ENCODE peak calls at places on chromosomes 6 and 20, in ten cellular contexts. H is brain microvascular endothelial cell; M is CD4-positive, alpha-beta T cell; G is HL-60; A is endothelial cell; X is left lung; D is cardiac muscle cell; Y is dorsolateral prefrontal cortex; R is fibroblast of villous mesenchyme; Z is heart right ventricle. F is an unnamed sample.

GRCh38 chr6:99013661-99014458 is 66.1 kb upstream of the FBXL4 start:
- DNase-seq in H (peak; percentile 12), M (no peak), G (peak; percentile 38), A (no peak), X (no peak), D (no peak), Y (no peak), R (no peak), Z (no peak), F (no peak)

GRCh38 chr6:116363759-116364158 is 7.0 kb upstream of the DSE start:
- DNase-seq in H (no peak), M (no peak), G (peak; percentile 26), A (no peak), X (no peak), D (peak; percentile 64), Y (no peak), R (peak; percentile 33), Z (no peak), F (no peak)

GRCh38 chr6:67792996-67793395 is 842.1 kb upstream of the ADGRB3 start:
- DNase-seq in H (no peak), M (no peak), G (no peak), A (no peak), X (no peak), D (no peak), Y (no peak), R (no peak), Z (no peak), F (no peak)

GRCh38 chr6:155248021-155249001 is 15.5 kb upstream of the CLDN20 start:
- DNase-seq in H (peak; percentile 90), M (no peak), G (peak; percentile 29), A (peak; percentile 46), X (peak; percentile 80), D (peak; percentile 78), Y (no peak), R (peak; percentile 78), Z (no peak), F (peak; percentile 66)

GRCh38 chr6:99002826-99003225 is 55.1 kb upstream of the FBXL4 start:
- DNase-seq in H (no peak), M (no peak), G (no peak), A (no peak), X (no peak), D (peak; percentile 6), Y (no peak), R (peak; percentile 14), Z (no peak), F (no peak)

GRCh38 chr6:132275253-132275970 is 125.9 kb downstream of the MOXD1 start:
- DNase-seq in H (peak; percentile 24), M (no peak), G (no peak), A (no peak), X (no peak), D (no peak), Y (no peak), R (no peak), Z (no peak), F (no peak)

GRCh38 chr6:47479156-47479541 is 1.6 kb downstream of the CD2AP start:
- DNase-seq in H (no peak), M (no peak), G (no peak), A (no peak), X (no peak), D (peak; percentile 21), Y (no peak), R (peak; percentile 44), Z (no peak), F (no peak)

GRCh38 chr6:15510121-15510520 is 152.7 kb downstream of the DTNBP1 start:
- DNase-seq in H (no peak), M (no peak), G (no peak), A (no peak), X (no peak), D (no peak), Y (no peak), R (no peak), Z (no peak), F (no peak)

GRCh38 chr6:73713426-73714147 is 17.6 kb downstream of the CD109 start:
- DNase-seq in H (no peak), M (no peak), G (no peak), A (no peak), X (no peak), D (peak; percentile 23), Y (no peak), R (no peak), Z (peak; percentile 36), F (no peak)

GRCh38 chr6:120405947-120406346 is 928.3 kb downstream of the TBC1D32 start:
- DNase-seq in H (no peak), M (no peak), G (no peak), A (no peak), X (no peak), D (no peak), Y (no peak), R (no peak), Z (no peak), F (no peak)

GRCh38 chr6:159899994-159900745 is 9.4 kb downstream of the MAS1 start:
- DNase-seq in H (peak; percentile 90), M (no peak), G (no peak), A (no peak), X (no peak), D (peak; percentile 58), Y (no peak), R (peak; percentile 88), Z (no peak), F (no peak)

GRCh38 chr6:33430991-33431879 is 11.4 kb downstream of the SYNGAP1 start:
- DNase-seq in H (peak; percentile 61), M (peak; percentile 81), G (peak; percentile 58), A (peak; percentile 84), X (no peak), D (peak; percentile 68), Y (peak; percentile 76), R (peak; percentile 59), Z (peak; percentile 70), F (peak; percentile 95)

GRCh38 chr6:95587989-95588388 is 10.7 kb downstream of the MANEA start:
- DNase-seq in H (no peak), M (no peak), G (no peak), A (no peak), X (no peak), D (no peak), Y (no peak), R (no peak), Z (no peak), F (no peak)

GRCh38 chr6:151170622-151171246 is 69.0 kb upstream of the AKAP12 start:
- DNase-seq in H (no peak), M (no peak), G (no peak), A (no peak), X (no peak), D (no peak), Y (no peak), R (no peak), Z (no peak), F (no peak)

GRCh38 chr6:16403831-16404230 is 165.4 kb downstream of the GMPR start:
- DNase-seq in H (no peak), M (no peak), G (no peak), A (no peak), X (no peak), D (peak; percentile 16), Y (no peak), R (no peak), Z (no peak), F (no peak)

GRCh38 chr6:149455028-149455732 is 29.6 kb downstream of the ZC3H12D start:
- DNase-seq in H (no peak), M (no peak), G (no peak), A (no peak), X (peak; percentile 35), D (no peak), Y (no peak), R (no peak), Z (no peak), F (no peak)

GRCh38 chr6:150069707-150070106 is 786 bp upstream of the ULBP3 start:
- DNase-seq in H (no peak), M (no peak), G (no peak), A (peak; percentile 27), X (no peak), D (no peak), Y (peak; percentile 36), R (no peak), Z (no peak), F (no peak)

GRCh38 chr6:112879920-112880413 is 532.8 kb downstream of the RFPL4B start:
- DNase-seq in H (no peak), M (no peak), G (no peak), A (no peak), X (peak; percentile 34), D (peak; percentile 39), Y (no peak), R (no peak), Z (no peak), F (no peak)

DNA sequence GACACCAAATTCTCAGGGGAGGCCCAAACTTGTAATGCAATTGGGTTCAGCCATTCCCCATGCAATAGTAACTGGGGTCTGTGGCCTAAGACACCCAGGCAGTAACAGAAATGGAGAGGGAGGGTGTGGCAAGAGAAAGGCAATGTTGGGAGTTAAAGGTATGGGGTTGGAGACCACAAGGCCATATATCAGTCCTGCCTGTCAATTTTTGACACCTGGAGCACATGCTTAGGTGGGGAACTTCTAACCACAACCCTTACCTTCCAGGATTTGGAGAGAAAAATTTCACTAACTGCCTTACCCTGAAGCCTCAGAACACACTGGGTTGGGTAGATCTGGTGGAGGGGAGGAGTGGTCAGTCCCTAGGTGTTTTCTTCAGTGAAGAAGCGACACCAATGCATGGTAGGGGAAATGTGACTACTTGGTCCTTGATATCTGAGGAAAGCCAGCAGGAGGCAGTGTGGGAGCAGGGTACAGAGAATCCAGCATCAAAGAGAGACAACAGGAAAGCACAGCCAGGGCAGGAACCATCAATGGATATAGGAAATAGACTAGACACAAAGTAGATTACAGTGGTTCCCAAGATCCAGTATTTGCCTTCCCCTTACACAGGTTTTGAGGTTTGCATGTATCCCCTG is 6.8 kb upstream of the USP49 start:
- DNase-seq in H (no peak), M (peak; percentile 45), G (peak; percentile 46), A (peak; percentile 52), X (no peak), D (peak; percentile 46), Y (no peak), R (peak; percentile 28), Z (peak; percentile 10), F (peak; percentile 33)
- TF ChIP-seq CTCF in H (peak; percentile 58), M (peak; percentile 64), G (no peak), A (peak; percentile 31), X (no peak), D (peak; percentile 28), Y (no peak), R (peak; percentile 41), Z (peak; percentile 13), F (peak; percentile 44)

GRCh38 chr20:30912006-30912660 is 345.3 kb upstream of the DEFB115 start:
- DNase-seq in H (no peak), M (no peak), G (no peak), A (no peak), X (no peak), D (peak; percentile 6), Y (no peak), R (no peak), Z (no peak), F (no peak)
- TF ChIP-seq CTCF in H (peak; percentile 14), M (no peak), G (no peak), A (no peak), X (no peak), D (no peak), Y (no peak), R (no peak), Z (peak; percentile 15), F (no peak)

GRCh38 chr20:18310592-18310991 is 22.3 kb downstream of the ZNF133 start:
- DNase-seq in H (no peak), M (no peak), G (no peak), A (no peak), X (no peak), D (no peak), Y (no peak), R (no peak), Z (no peak), F (no peak)
- TF ChIP-seq CTCF in H (no peak), M (no peak), G (no peak), A (no peak), X (no peak), D (no peak), Y (no peak), R (no peak), Z (no peak), F (no peak)

GRCh38 chr20:9353180-9353915 is 161.0 kb upstream of the LAMP5 start:
- DNase-seq in H (no peak), M (no peak), G (no peak), A (no peak), X (no peak), D (no peak), Y (no peak), R (no peak), Z (no peak), F (no peak)
- TF ChIP-seq CTCF in H (peak; percentile 35), M (no peak), G (no peak), A (no peak), X (no peak), D (peak; percentile 2), Y (no peak), R (peak; percentile 24), Z (peak; percentile 32), F (no peak)